ENCODE peak calls at places on chromosomes 11 and 22, in ten cellular contexts. One of them, this sample, is unnamed.

GRCh38 chr11:63610604-63611394 is 3.4 kb downstream of the PLAAT3 start:
- DNase-seq in fibroblast of pulmonary artery: no peak
- DNase-seq in IMR-90: no peak
- DNase-seq in epithelial cell of esophagus: no peak
- DNase-seq in fibroblast of mammary gland: peak; percentile 61
- DNase-seq in HepG2: no peak
- DNase-seq in adrenal gland: no peak
- DNase-seq in psoas muscle: no peak
- DNase-seq in lung: no peak
- DNase-seq in thoracic aorta: no peak
- DNase-seq in this sample: peak; percentile 84

GRCh38 chr11:42631223-42631843 is 680.5 kb upstream of the API5 start:
- DNase-seq in fibroblast of pulmonary artery: peak; percentile 22
- DNase-seq in IMR-90: no peak
- DNase-seq in epithelial cell of esophagus: peak; percentile 34
- DNase-seq in fibroblast of mammary gland: peak; percentile 16
- DNase-seq in HepG2: peak; percentile 12
- DNase-seq in adrenal gland: peak; percentile 36
- DNase-seq in psoas muscle: no peak
- DNase-seq in lung: no peak
- DNase-seq in thoracic aorta: no peak
- DNase-seq in this sample: peak; percentile 21

GRCh38 chr22:35850831-35851230 is 133.2 kb downstream of the APOL5 start:
- DNase-seq in fibroblast of pulmonary artery: no peak
- DNase-seq in IMR-90: no peak
- DNase-seq in epithelial cell of esophagus: no peak
- DNase-seq in fibroblast of mammary gland: no peak
- DNase-seq in HepG2: no peak
- DNase-seq in adrenal gland: no peak
- DNase-seq in psoas muscle: no peak
- DNase-seq in lung: no peak
- DNase-seq in thoracic aorta: no peak
- DNase-seq in this sample: no peak

GRCh38 chr22:19448076-19448607 is 631 bp upstream of the C22orf39 start:
- DNase-seq in fibroblast of pulmonary artery: peak; percentile 70
- DNase-seq in IMR-90: peak; percentile 43
- DNase-seq in epithelial cell of esophagus: peak; percentile 60
- DNase-seq in fibroblast of mammary gland: peak; percentile 93
- DNase-seq in HepG2: peak; percentile 55
- DNase-seq in adrenal gland: peak; percentile 65
- DNase-seq in psoas muscle: no peak
- DNase-seq in lung: peak; percentile 35
- DNase-seq in thoracic aorta: no peak
- DNase-seq in this sample: peak; percentile 68

GRCh38 chr11:79982185-79982584 is 541.4 kb upstream of the TENM4 start:
- DNase-seq in fibroblast of pulmonary artery: no peak
- DNase-seq in IMR-90: no peak
- DNase-seq in epithelial cell of esophagus: no peak
- DNase-seq in fibroblast of mammary gland: no peak
- DNase-seq in HepG2: no peak
- DNase-seq in adrenal gland: no peak
- DNase-seq in psoas muscle: no peak
- DNase-seq in lung: no peak
- DNase-seq in thoracic aorta: no peak
- DNase-seq in this sample: no peak

GRCh38 chr11:44628730-44629361 is 63.4 kb downstream of the CD82 start:
- DNase-seq in fibroblast of pulmonary artery: no peak
- DNase-seq in IMR-90: no peak
- DNase-seq in epithelial cell of esophagus: no peak
- DNase-seq in fibroblast of mammary gland: no peak
- DNase-seq in HepG2: no peak
- DNase-seq in adrenal gland: peak; percentile 20
- DNase-seq in psoas muscle: no peak
- DNase-seq in lung: peak; percentile 21
- DNase-seq in thoracic aorta: no peak
- DNase-seq in this sample: no peak

GRCh38 chr22:35451602-35452001 is 51.7 kb downstream of the MCM5 start:
- DNase-seq in fibroblast of pulmonary artery: no peak
- DNase-seq in IMR-90: no peak
- DNase-seq in epithelial cell of esophagus: no peak
- DNase-seq in fibroblast of mammary gland: no peak
- DNase-seq in HepG2: no peak
- DNase-seq in adrenal gland: no peak
- DNase-seq in psoas muscle: no peak
- DNase-seq in lung: no peak
- DNase-seq in thoracic aorta: no peak
- DNase-seq in this sample: no peak

GRCh38 chr22:23608583-23608982 is 23.5 kb downstream of the DRICH1 start:
- DNase-seq in fibroblast of pulmonary artery: peak; percentile 29
- DNase-seq in IMR-90: peak; percentile 39
- DNase-seq in epithelial cell of esophagus: no peak
- DNase-seq in fibroblast of mammary gland: no peak
- DNase-seq in HepG2: no peak
- DNase-seq in adrenal gland: no peak
- DNase-seq in psoas muscle: no peak
- DNase-seq in lung: no peak
- DNase-seq in thoracic aorta: no peak
- DNase-seq in this sample: no peak

GRCh38 chr11:31902706-31903105 is 91.6 kb upstream of the PAX6 start:
- DNase-seq in fibroblast of pulmonary artery: no peak
- DNase-seq in IMR-90: no peak
- DNase-seq in epithelial cell of esophagus: no peak
- DNase-seq in fibroblast of mammary gland: no peak
- DNase-seq in HepG2: no peak
- DNase-seq in adrenal gland: no peak
- DNase-seq in psoas muscle: no peak
- DNase-seq in lung: no peak
- DNase-seq in thoracic aorta: no peak
- DNase-seq in this sample: no peak

GRCh38 chr11:108865411-108865810 is 200.5 kb downstream of the DDX10 start:
- DNase-seq in fibroblast of pulmonary artery: peak; percentile 40
- DNase-seq in IMR-90: peak; percentile 28
- DNase-seq in epithelial cell of esophagus: no peak
- DNase-seq in fibroblast of mammary gland: peak; percentile 31
- DNase-seq in HepG2: no peak
- DNase-seq in adrenal gland: no peak
- DNase-seq in psoas muscle: no peak
- DNase-seq in lung: no peak
- DNase-seq in thoracic aorta: no peak
- DNase-seq in this sample: peak; percentile 9

GRCh38 chr11:11731311-11732083 is 109.7 kb upstream of the GALNT18 start:
- DNase-seq in fibroblast of pulmonary artery: peak; percentile 4
- DNase-seq in IMR-90: peak; percentile 73
- DNase-seq in epithelial cell of esophagus: peak; percentile 94
- DNase-seq in fibroblast of mammary gland: peak; percentile 83
- DNase-seq in HepG2: no peak
- DNase-seq in adrenal gland: peak; percentile 24
- DNase-seq in psoas muscle: no peak
- DNase-seq in lung: no peak
- DNase-seq in thoracic aorta: no peak
- DNase-seq in this sample: peak; percentile 55

GRCh38 chr22:48380016-48380665 is 1447.5 kb downstream of the BRD1 start:
- DNase-seq in fibroblast of pulmonary artery: no peak
- DNase-seq in IMR-90: no peak
- DNase-seq in epithelial cell of esophagus: no peak
- DNase-seq in fibroblast of mammary gland: no peak
- DNase-seq in HepG2: no peak
- DNase-seq in adrenal gland: no peak
- DNase-seq in psoas muscle: no peak
- DNase-seq in lung: no peak
- DNase-seq in thoracic aorta: no peak
- DNase-seq in this sample: no peak

GRCh38 chr11:102643941-102644340 is 18.8 kb upstream of the MMP20 start:
- DNase-seq in fibroblast of pulmonary artery: no peak
- DNase-seq in IMR-90: no peak
- DNase-seq in epithelial cell of esophagus: no peak
- DNase-seq in fibroblast of mammary gland: no peak
- DNase-seq in HepG2: no peak
- DNase-seq in adrenal gland: no peak
- DNase-seq in psoas muscle: no peak
- DNase-seq in lung: no peak
- DNase-seq in thoracic aorta: no peak
- DNase-seq in this sample: no peak

GRCh38 chr11:102640946-102641345 is 15.8 kb upstream of the MMP20 start:
- DNase-seq in fibroblast of pulmonary artery: no peak
- DNase-seq in IMR-90: no peak
- DNase-seq in epithelial cell of esophagus: no peak
- DNase-seq in fibroblast of mammary gland: no peak
- DNase-seq in HepG2: peak; percentile 73
- DNase-seq in adrenal gland: no peak
- DNase-seq in psoas muscle: no peak
- DNase-seq in lung: no peak
- DNase-seq in thoracic aorta: no peak
- DNase-seq in this sample: no peak

GRCh38 chr11:102637731-102638130 is 12.6 kb upstream of the MMP20 start:
- DNase-seq in fibroblast of pulmonary artery: no peak
- DNase-seq in IMR-90: no peak
- DNase-seq in epithelial cell of esophagus: peak; percentile 26
- DNase-seq in fibroblast of mammary gland: no peak
- DNase-seq in HepG2: no peak
- DNase-seq in adrenal gland: no peak
- DNase-seq in psoas muscle: no peak
- DNase-seq in lung: peak; percentile 46
- DNase-seq in thoracic aorta: no peak
- DNase-seq in this sample: no peak

DNA sequence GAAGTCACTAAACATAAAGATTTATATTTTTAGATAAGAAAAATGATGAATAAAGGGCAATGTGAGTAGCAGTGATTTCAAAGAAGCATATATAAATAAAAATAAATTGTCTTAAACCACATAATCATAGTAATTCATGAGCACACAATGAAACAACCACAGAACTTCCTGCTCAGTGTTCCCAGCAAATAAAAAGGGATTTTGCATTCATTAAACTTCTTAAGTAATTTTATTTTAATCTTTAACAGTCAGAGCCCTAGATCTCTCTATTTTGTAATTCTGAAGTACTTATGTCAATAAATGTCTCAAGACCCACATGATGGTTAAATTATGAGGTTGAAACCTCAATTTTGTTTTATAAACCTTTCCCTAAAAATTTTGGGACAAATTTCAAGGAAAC is 14.5 kb upstream of the MMP20 start:
- DNase-seq in fibroblast of pulmonary artery: no peak
- DNase-seq in IMR-90: no peak
- DNase-seq in epithelial cell of esophagus: no peak
- DNase-seq in fibroblast of mammary gland: no peak
- DNase-seq in HepG2: no peak
- DNase-seq in adrenal gland: no peak
- DNase-seq in psoas muscle: no peak
- DNase-seq in lung: no peak
- DNase-seq in thoracic aorta: no peak
- DNase-seq in this sample: no peak
- TF ChIP-seq CTCF in fibroblast of pulmonary artery: no peak
- TF ChIP-seq CTCF in IMR-90: no peak
- TF ChIP-seq CTCF in epithelial cell of esophagus: no peak
- TF ChIP-seq CTCF in fibroblast of mammary gland: no peak
- TF ChIP-seq CTCF in HepG2: no peak
- TF ChIP-seq CTCF in adrenal gland: no peak
- TF ChIP-seq CTCF in psoas muscle: no peak
- TF ChIP-seq CTCF in lung: no peak
- TF ChIP-seq CTCF in thoracic aorta: no peak
- TF ChIP-seq CTCF in this sample: no peak

GRCh38 chr11:65426839-65427690 is 4.5 kb downstream of the NEAT1 start:
- DNase-seq in fibroblast of pulmonary artery: peak; percentile 87
- DNase-seq in IMR-90: peak; percentile 77
- DNase-seq in epithelial cell of esophagus: peak; percentile 89
- DNase-seq in fibroblast of mammary gland: peak; percentile 86
- DNase-seq in HepG2: no peak
- DNase-seq in adrenal gland: peak; percentile 77
- DNase-seq in psoas muscle: peak; percentile 39
- DNase-seq in lung: peak; percentile 36
- DNase-seq in thoracic aorta: no peak
- DNase-seq in this sample: peak; percentile 68

GRCh38 chr11:65425971-65426838 is 3.6 kb downstream of the NEAT1 start:
- DNase-seq in fibroblast of pulmonary artery: peak; percentile 85
- DNase-seq in IMR-90: peak; percentile 89
- DNase-seq in epithelial cell of esophagus: peak; percentile 92
- DNase-seq in fibroblast of mammary gland: peak; percentile 84
- DNase-seq in HepG2: no peak
- DNase-seq in adrenal gland: peak; percentile 30
- DNase-seq in psoas muscle: no peak
- DNase-seq in lung: no peak
- DNase-seq in thoracic aorta: no peak
- DNase-seq in this sample: peak; percentile 80

GRCh38 chr11:65429069-65429681 is 6.6 kb downstream of the NEAT1 start:
- DNase-seq in fibroblast of pulmonary artery: peak; percentile 86
- DNase-seq in IMR-90: peak; percentile 76
- DNase-seq in epithelial cell of esophagus: peak; percentile 76
- DNase-seq in fibroblast of mammary gland: peak; percentile 86
- DNase-seq in HepG2: no peak
- DNase-seq in adrenal gland: peak; percentile 77
- DNase-seq in psoas muscle: no peak
- DNase-seq in lung: no peak
- DNase-seq in thoracic aorta: no peak
- DNase-seq in this sample: peak; percentile 75

GRCh38 chr11:65428578-65429068 is 6.0 kb downstream of the NEAT1 start:
- DNase-seq in fibroblast of pulmonary artery: no peak
- DNase-seq in IMR-90: no peak
- DNase-seq in epithelial cell of esophagus: no peak
- DNase-seq in fibroblast of mammary gland: no peak
- DNase-seq in HepG2: no peak
- DNase-seq in adrenal gland: peak; percentile 79
- DNase-seq in psoas muscle: peak; percentile 36
- DNase-seq in lung: peak; percentile 28
- DNase-seq in thoracic aorta: no peak
- DNase-seq in this sample: peak; percentile 74

GRCh38 chr11:65427691-65428577 is 5.3 kb downstream of the NEAT1 start:
- DNase-seq in fibroblast of pulmonary artery: peak; percentile 85
- DNase-seq in IMR-90: peak; percentile 78
- DNase-seq in epithelial cell of esophagus: peak; percentile 80
- DNase-seq in fibroblast of mammary gland: peak; percentile 88
- DNase-seq in HepG2: no peak
- DNase-seq in adrenal gland: peak; percentile 81
- DNase-seq in psoas muscle: peak; percentile 33
- DNase-seq in lung: peak; percentile 34
- DNase-seq in thoracic aorta: no peak
- DNase-seq in this sample: peak; percentile 67
- H3K4me3 ChIP-seq in fibroblast of pulmonary artery: peak overlapping the region; percentile 96
- H3K4me3 ChIP-seq in IMR-90: peak overlapping the region; percentile 92
- H3K4me3 ChIP-seq in epithelial cell of esophagus: peak overlapping the region; percentile 97
- H3K4me3 ChIP-seq in fibroblast of mammary gland: peak overlapping the region; percentile 98
- H3K4me3 ChIP-seq in HepG2: no peak overlapping the region
- H3K4me3 ChIP-seq in adrenal gland: peak overlapping the region; percentile 83
- H3K4me3 ChIP-seq in psoas muscle: peak overlapping the region; percentile 86
- H3K4me3 ChIP-seq in lung: peak overlapping the region; percentile 68
- H3K4me3 ChIP-seq in thoracic aorta: peak overlapping the region; percentile 94
- H3K4me3 ChIP-seq in this sample: peak overlapping the region; percentile 95

GRCh38 chr11:133476570-133477262 is 55.6 kb downstream of the OPCML start:
- DNase-seq in fibroblast of pulmonary artery: no peak
- DNase-seq in IMR-90: no peak
- DNase-seq in epithelial cell of esophagus: peak; percentile 67
- DNase-seq in fibroblast of mammary gland: no peak
- DNase-seq in HepG2: no peak
- DNase-seq in adrenal gland: no peak
- DNase-seq in psoas muscle: no peak
- DNase-seq in lung: no peak
- DNase-seq in thoracic aorta: no peak
- DNase-seq in this sample: no peak
- TF ChIP-seq CTCF in fibroblast of pulmonary artery: no peak
- TF ChIP-seq CTCF in IMR-90: no peak
- TF ChIP-seq CTCF in epithelial cell of esophagus: no peak
- TF ChIP-seq CTCF in fibroblast of mammary gland: no peak
- TF ChIP-seq CTCF in HepG2: no peak
- TF ChIP-seq CTCF in adrenal gland: no peak
- TF ChIP-seq CTCF in psoas muscle: no peak
- TF ChIP-seq CTCF in lung: no peak
- TF ChIP-seq CTCF in thoracic aorta: no peak
- TF ChIP-seq CTCF in this sample: no peak

GRCh38 chr11:61495801-61496601 is 12.5 kb upstream of the LRRC10B start:
- DNase-seq in fibroblast of pulmonary artery: peak; percentile 23
- DNase-seq in IMR-90: peak; percentile 61
- DNase-seq in epithelial cell of esophagus: no peak
- DNase-seq in fibroblast of mammary gland: no peak
- DNase-seq in HepG2: no peak
- DNase-seq in adrenal gland: no peak
- DNase-seq in psoas muscle: peak; percentile 38
- DNase-seq in lung: no peak
- DNase-seq in thoracic aorta: no peak
- DNase-seq in this sample: no peak
- H3K4me3 ChIP-seq in fibroblast of pulmonary artery: no peak overlapping the region
- H3K4me3 ChIP-seq in IMR-90: no peak overlapping the region
- H3K4me3 ChIP-seq in epithelial cell of esophagus: no peak overlapping the region
- H3K4me3 ChIP-seq in fibroblast of mammary gland: no peak overlapping the region
- H3K4me3 ChIP-seq in HepG2: no peak overlapping the region
- H3K4me3 ChIP-seq in adrenal gland: no peak overlapping the region
- H3K4me3 ChIP-seq in psoas muscle: no peak overlapping the region
- H3K4me3 ChIP-seq in lung: no peak overlapping the region
- H3K4me3 ChIP-seq in thoracic aorta: no peak overlapping the region
- H3K4me3 ChIP-seq in this sample: no peak overlapping the region